ENCODE peak calls at places on chromosome 6, in eight cellular contexts. One of them, this sample, is unnamed.

GRCh38 chr6:121437861-121438651 is 2.6 kb downstream of the GJA1 start:
- DNase-seq in choroid plexus epithelial cell: peak; percentile 63
- DNase-seq in fibroblast of the aortic adventitia: peak; percentile 65
- DNase-seq in OCI-LY7: no peak
- DNase-seq in CD8-positive, alpha-beta T cell: no peak
- DNase-seq in IMR-90: peak; percentile 52
- DNase-seq in tibial nerve: peak; percentile 47
- DNase-seq in neural progenitor cell: peak; percentile 78
- DNase-seq in this sample: peak; percentile 69

GRCh38 chr6:153947817-153948447 is 91.1 kb upstream of the OPRM1 start:
- DNase-seq in OCI-LY7: peak; percentile 16
- DNase-seq in tibial nerve: peak; percentile 32
- DNase-seq in fibroblast of the aortic adventitia: no peak
- DNase-seq in CD8-positive, alpha-beta T cell: no peak
- DNase-seq in neural progenitor cell: peak; percentile 64
- DNase-seq in IMR-90: no peak
- DNase-seq in choroid plexus epithelial cell: peak; percentile 61
- DNase-seq in this sample: peak; percentile 18

GRCh38 chr6:46097381-46097780 is 32.4 kb upstream of the ENPP4 start:
- DNase-seq in fibroblast of the aortic adventitia: no peak
- DNase-seq in OCI-LY7: no peak
- DNase-seq in choroid plexus epithelial cell: no peak
- DNase-seq in tibial nerve: no peak
- DNase-seq in neural progenitor cell: no peak
- DNase-seq in IMR-90: no peak
- DNase-seq in CD8-positive, alpha-beta T cell: no peak
- DNase-seq in this sample: no peak

GRCh38 chr6:33905081-33905609 is 101.3 kb upstream of the MLN start:
- DNase-seq in tibial nerve: no peak
- DNase-seq in IMR-90: no peak
- DNase-seq in neural progenitor cell: no peak
- DNase-seq in choroid plexus epithelial cell: no peak
- DNase-seq in OCI-LY7: no peak
- DNase-seq in CD8-positive, alpha-beta T cell: peak; percentile 72
- DNase-seq in fibroblast of the aortic adventitia: no peak
- DNase-seq in this sample: no peak

GRCh38 chr6:168093634-168094033 is 14.6 kb upstream of the FRMD1 start:
- DNase-seq in CD8-positive, alpha-beta T cell: no peak
- DNase-seq in OCI-LY7: no peak
- DNase-seq in fibroblast of the aortic adventitia: no peak
- DNase-seq in choroid plexus epithelial cell: no peak
- DNase-seq in neural progenitor cell: no peak
- DNase-seq in IMR-90: no peak
- DNase-seq in tibial nerve: no peak
- DNase-seq in this sample: no peak

GRCh38 chr6:154705471-154706113 is 27.6 kb upstream of the SCAF8 start:
- DNase-seq in choroid plexus epithelial cell: peak; percentile 30
- DNase-seq in neural progenitor cell: peak; percentile 10
- DNase-seq in fibroblast of the aortic adventitia: peak; percentile 30
- DNase-seq in OCI-LY7: peak; percentile 13
- DNase-seq in tibial nerve: no peak
- DNase-seq in CD8-positive, alpha-beta T cell: no peak
- DNase-seq in IMR-90: no peak
- DNase-seq in this sample: no peak

GRCh38 chr6:111714403-111715270 is 109.0 kb upstream of the TRAF3IP2 start:
- DNase-seq in OCI-LY7: no peak
- DNase-seq in fibroblast of the aortic adventitia: no peak
- DNase-seq in tibial nerve: no peak
- DNase-seq in choroid plexus epithelial cell: no peak
- DNase-seq in neural progenitor cell: no peak
- DNase-seq in CD8-positive, alpha-beta T cell: no peak
- DNase-seq in IMR-90: no peak
- DNase-seq in this sample: no peak

GRCh38 chr6:87322304-87323212 is at the start of gene SMIM8:
- DNase-seq in choroid plexus epithelial cell: peak; percentile 76
- DNase-seq in OCI-LY7: peak; percentile 88
- DNase-seq in tibial nerve: peak; percentile 64
- DNase-seq in IMR-90: peak; percentile 58
- DNase-seq in fibroblast of the aortic adventitia: peak; percentile 61
- DNase-seq in neural progenitor cell: peak; percentile 94
- DNase-seq in CD8-positive, alpha-beta T cell: peak; percentile 90
- DNase-seq in this sample: peak; percentile 50

GRCh38 chr6:77030929-77031674 is 432.2 kb downstream of the HTR1B start:
- DNase-seq in neural progenitor cell: no peak
- DNase-seq in IMR-90: no peak
- DNase-seq in CD8-positive, alpha-beta T cell: no peak
- DNase-seq in OCI-LY7: no peak
- DNase-seq in choroid plexus epithelial cell: peak; percentile 73
- DNase-seq in tibial nerve: no peak
- DNase-seq in fibroblast of the aortic adventitia: no peak
- DNase-seq in this sample: no peak

GRCh38 chr6:42522021-42522420 is 41.8 kb upstream of the UBR2 start:
- DNase-seq in OCI-LY7: no peak
- DNase-seq in tibial nerve: no peak
- DNase-seq in CD8-positive, alpha-beta T cell: no peak
- DNase-seq in neural progenitor cell: no peak
- DNase-seq in choroid plexus epithelial cell: peak; percentile 49
- DNase-seq in fibroblast of the aortic adventitia: peak; percentile 69
- DNase-seq in IMR-90: peak; percentile 17
- DNase-seq in this sample: no peak

GRCh38 chr6:23006656-23007055 is 437.3 kb downstream of the HDGFL1 start:
- DNase-seq in fibroblast of the aortic adventitia: no peak
- DNase-seq in IMR-90: no peak
- DNase-seq in choroid plexus epithelial cell: peak; percentile 69
- DNase-seq in tibial nerve: no peak
- DNase-seq in CD8-positive, alpha-beta T cell: no peak
- DNase-seq in neural progenitor cell: no peak
- DNase-seq in OCI-LY7: no peak
- DNase-seq in this sample: no peak

DNA sequence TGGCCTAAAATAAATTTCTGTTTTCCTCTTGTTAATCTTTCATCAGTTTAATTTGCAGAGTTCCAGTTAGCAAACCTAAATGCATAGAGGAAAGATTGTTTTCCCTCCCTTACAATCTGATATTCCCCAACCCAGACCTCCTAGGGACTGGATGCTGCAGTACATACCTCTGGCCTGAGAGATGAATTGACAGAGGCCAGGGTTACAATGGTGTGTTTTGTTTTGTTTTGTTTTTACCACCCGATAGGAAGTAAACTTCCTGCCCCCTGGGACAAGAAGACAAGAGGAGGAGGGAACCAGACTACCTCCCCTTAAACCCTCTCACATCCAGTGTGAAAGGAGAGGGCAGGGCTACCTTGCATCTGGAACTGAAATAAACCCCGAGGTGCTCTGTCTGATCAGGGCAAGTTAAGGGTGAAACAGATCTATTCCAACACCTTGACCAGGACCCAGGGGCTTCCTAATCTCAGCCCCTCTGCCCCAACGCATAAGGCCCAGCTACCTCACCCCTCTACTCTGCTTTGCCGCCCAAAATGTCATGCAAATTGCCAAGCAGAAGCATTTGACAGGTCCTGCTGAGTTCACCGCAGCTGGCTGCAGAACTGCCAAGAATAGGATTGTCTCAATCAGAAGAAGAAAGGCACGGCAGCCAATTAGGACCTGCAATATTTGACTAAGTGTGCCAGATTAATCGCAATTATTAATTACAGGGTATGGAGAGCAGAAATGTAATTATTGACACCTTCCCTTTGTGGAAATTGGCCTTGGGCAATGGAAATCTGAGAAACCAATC is 318.8 kb downstream of the LRFN2 start:
- DNase-seq in OCI-LY7: no peak
- DNase-seq in tibial nerve: no peak
- DNase-seq in IMR-90: no peak
- DNase-seq in CD8-positive, alpha-beta T cell: no peak
- DNase-seq in fibroblast of the aortic adventitia: no peak
- DNase-seq in neural progenitor cell: no peak
- DNase-seq in choroid plexus epithelial cell: no peak
- DNase-seq in this sample: no peak
- TF ChIP-seq CTCF in OCI-LY7: no peak
- TF ChIP-seq CTCF in tibial nerve: no peak
- TF ChIP-seq CTCF in IMR-90: no peak
- TF ChIP-seq CTCF in CD8-positive, alpha-beta T cell: no peak
- TF ChIP-seq CTCF in fibroblast of the aortic adventitia: no peak
- TF ChIP-seq CTCF in neural progenitor cell: no peak
- TF ChIP-seq CTCF in choroid plexus epithelial cell: no peak
- TF ChIP-seq CTCF in this sample: no peak

GRCh38 chr6:108838101-108838717 is 10.0 kb upstream of the ARMC2 start:
- DNase-seq in IMR-90: peak; percentile 6
- DNase-seq in OCI-LY7: no peak
- DNase-seq in choroid plexus epithelial cell: peak; percentile 45
- DNase-seq in CD8-positive, alpha-beta T cell: no peak
- DNase-seq in neural progenitor cell: peak; percentile 79
- DNase-seq in tibial nerve: no peak
- DNase-seq in fibroblast of the aortic adventitia: peak; percentile 29
- DNase-seq in this sample: no peak
- TF ChIP-seq CTCF in IMR-90: peak; percentile 24
- TF ChIP-seq CTCF in OCI-LY7: peak; percentile 56
- TF ChIP-seq CTCF in choroid plexus epithelial cell: peak; percentile 42
- TF ChIP-seq CTCF in CD8-positive, alpha-beta T cell: no peak
- TF ChIP-seq CTCF in neural progenitor cell: peak; percentile 57
- TF ChIP-seq CTCF in tibial nerve: no peak
- TF ChIP-seq CTCF in fibroblast of the aortic adventitia: peak; percentile 33
- TF ChIP-seq CTCF in this sample: peak; percentile 8

GRCh38 chr6:18391018-18391417 is 3.9 kb downstream of the RNF144B start:
- DNase-seq in neural progenitor cell: no peak
- DNase-seq in IMR-90: no peak
- DNase-seq in fibroblast of the aortic adventitia: no peak
- DNase-seq in OCI-LY7: peak; percentile 34
- DNase-seq in tibial nerve: no peak
- DNase-seq in choroid plexus epithelial cell: no peak
- DNase-seq in CD8-positive, alpha-beta T cell: no peak
- DNase-seq in this sample: no peak

GRCh38 chr6:18395177-18395850 is 8.2 kb downstream of the RNF144B start:
- DNase-seq in choroid plexus epithelial cell: no peak
- DNase-seq in neural progenitor cell: peak; percentile 11
- DNase-seq in tibial nerve: no peak
- DNase-seq in IMR-90: no peak
- DNase-seq in CD8-positive, alpha-beta T cell: no peak
- DNase-seq in OCI-LY7: no peak
- DNase-seq in fibroblast of the aortic adventitia: no peak
- DNase-seq in this sample: no peak

GRCh38 chr6:18389479-18389878 is 2.3 kb downstream of the RNF144B start:
- DNase-seq in IMR-90: peak; percentile 48
- DNase-seq in CD8-positive, alpha-beta T cell: no peak
- DNase-seq in OCI-LY7: no peak
- DNase-seq in choroid plexus epithelial cell: peak; percentile 50
- DNase-seq in neural progenitor cell: no peak
- DNase-seq in tibial nerve: no peak
- DNase-seq in fibroblast of the aortic adventitia: peak; percentile 74
- DNase-seq in this sample: no peak

GRCh38 chr6:18390476-18390875 is 3.3 kb downstream of the RNF144B start:
- DNase-seq in OCI-LY7: peak; percentile 32
- DNase-seq in choroid plexus epithelial cell: no peak
- DNase-seq in IMR-90: no peak
- DNase-seq in fibroblast of the aortic adventitia: no peak
- DNase-seq in CD8-positive, alpha-beta T cell: no peak
- DNase-seq in neural progenitor cell: no peak
- DNase-seq in tibial nerve: no peak
- DNase-seq in this sample: no peak

GRCh38 chr6:18392346-18392877 is 5.3 kb downstream of the RNF144B start:
- DNase-seq in neural progenitor cell: no peak
- DNase-seq in fibroblast of the aortic adventitia: no peak
- DNase-seq in OCI-LY7: peak; percentile 51
- DNase-seq in choroid plexus epithelial cell: no peak
- DNase-seq in IMR-90: no peak
- DNase-seq in CD8-positive, alpha-beta T cell: no peak
- DNase-seq in tibial nerve: no peak
- DNase-seq in this sample: no peak
- TF ChIP-seq CTCF in neural progenitor cell: no peak
- TF ChIP-seq CTCF in fibroblast of the aortic adventitia: no peak
- TF ChIP-seq CTCF in OCI-LY7: peak; percentile 75
- TF ChIP-seq CTCF in choroid plexus epithelial cell: no peak
- TF ChIP-seq CTCF in IMR-90: no peak
- TF ChIP-seq CTCF in CD8-positive, alpha-beta T cell: no peak
- TF ChIP-seq CTCF in tibial nerve: no peak
- TF ChIP-seq CTCF in this sample: peak; percentile 13

GRCh38 chr6:136726837-136727557 is 65.3 kb downstream of the MAP3K5 start:
- DNase-seq in tibial nerve: no peak
- DNase-seq in neural progenitor cell: no peak
- DNase-seq in CD8-positive, alpha-beta T cell: no peak
- DNase-seq in IMR-90: no peak
- DNase-seq in OCI-LY7: no peak
- DNase-seq in choroid plexus epithelial cell: no peak
- DNase-seq in fibroblast of the aortic adventitia: no peak
- DNase-seq in this sample: no peak

GRCh38 chr6:136725124-136725523 is 67.2 kb downstream of the MAP3K5 start:
- DNase-seq in IMR-90: peak; percentile 8
- DNase-seq in neural progenitor cell: no peak
- DNase-seq in CD8-positive, alpha-beta T cell: no peak
- DNase-seq in OCI-LY7: no peak
- DNase-seq in choroid plexus epithelial cell: no peak
- DNase-seq in tibial nerve: no peak
- DNase-seq in fibroblast of the aortic adventitia: no peak
- DNase-seq in this sample: no peak

GRCh38 chr6:136721467-136721866 is 70.8 kb downstream of the MAP3K5 start:
- DNase-seq in fibroblast of the aortic adventitia: no peak
- DNase-seq in IMR-90: no peak
- DNase-seq in neural progenitor cell: no peak
- DNase-seq in choroid plexus epithelial cell: no peak
- DNase-seq in CD8-positive, alpha-beta T cell: no peak
- DNase-seq in tibial nerve: no peak
- DNase-seq in OCI-LY7: no peak
- DNase-seq in this sample: no peak

GRCh38 chr6:136720045-136720760 is 72.1 kb downstream of the MAP3K5 start:
- DNase-seq in choroid plexus epithelial cell: no peak
- DNase-seq in IMR-90: no peak
- DNase-seq in tibial nerve: no peak
- DNase-seq in OCI-LY7: peak; percentile 47
- DNase-seq in CD8-positive, alpha-beta T cell: no peak
- DNase-seq in neural progenitor cell: no peak
- DNase-seq in fibroblast of the aortic adventitia: no peak
- DNase-seq in this sample: no peak

GRCh38 chr6:136723780-136724179 is 68.5 kb downstream of the MAP3K5 start:
- DNase-seq in fibroblast of the aortic adventitia: no peak
- DNase-seq in CD8-positive, alpha-beta T cell: peak; percentile 63
- DNase-seq in tibial nerve: no peak
- DNase-seq in IMR-90: no peak
- DNase-seq in choroid plexus epithelial cell: no peak
- DNase-seq in OCI-LY7: peak; percentile 80
- DNase-seq in neural progenitor cell: no peak
- DNase-seq in this sample: no peak
- TF ChIP-seq CTCF in fibroblast of the aortic adventitia: no peak
- TF ChIP-seq CTCF in CD8-positive, alpha-beta T cell: no peak
- TF ChIP-seq CTCF in tibial nerve: no peak
- TF ChIP-seq CTCF in IMR-90: no peak
- TF ChIP-seq CTCF in choroid plexus epithelial cell: no peak
- TF ChIP-seq CTCF in OCI-LY7: no peak
- TF ChIP-seq CTCF in neural progenitor cell: no peak
- TF ChIP-seq CTCF in this sample: no peak

This sample was measured in HFFc6.